ENCODE peak calls at places on chromosomes 12 and 14, in eight cellular contexts. Y is DMS153; V is activated CD4-positive, alpha-beta T cell treated with anti-CD3 and anti-CD28 coated beads, Interleukin-2, amount 50 U/mL, for 1 hour; L is upper lobe of left lung; X is ascending aorta; F is WTC11; Z is D341Med; W is astrocyte of the spinal cord. U is an unnamed sample.

GRCh38 chr12:15648564-15648963 is 140.6 kb downstream of the EPS8 start:
- DNase-seq in W (peak; percentile 40), X (no peak), Y (no peak), V (no peak), L (no peak), F (no peak), Z (no peak), U (no peak)

GRCh38 chr12:8941691-8942478 is 7.6 kb downstream of the M6PR start:
- DNase-seq in Z (no peak), V (no peak), X (no peak), F (no peak), Y (no peak), L (no peak), W (no peak), U (no peak)

GRCh38 chr14:39233680-39234326 is at the start of gene MIA2:
- DNase-seq in W (no peak), Z (no peak), X (no peak), V (no peak), L (no peak), Y (no peak), F (no peak), U (no peak)

GRCh38 chr12:50425859-50426258 is 25.2 kb downstream of the LARP4 start:
- DNase-seq in Y (peak; percentile 56), X (no peak), Z (peak; percentile 13), V (no peak), L (no peak), F (peak; percentile 17), W (no peak), U (no peak)

GRCh38 chr12:59164991-59165718 is 244.9 kb upstream of the LRIG3 start:
- DNase-seq in V (no peak), L (no peak), F (no peak), X (no peak), Y (no peak), Z (no peak), W (peak; percentile 59), U (no peak)

GRCh38 chr14:64986578-64987571 is at the start of gene FNTB:
- DNase-seq in W (peak; percentile 98), X (peak; percentile 95), F (peak; percentile 96), Z (peak; percentile 96), L (peak; percentile 98), Y (peak; percentile 92), V (peak; percentile 87), U (peak; percentile 87)

GRCh38 chr14:59337151-59337611 is 128.0 kb downstream of the GPR135 start:
- DNase-seq in F (no peak), L (peak; percentile 35), V (no peak), X (peak; percentile 89), W (peak; percentile 46), Y (no peak), Z (no peak), U (no peak)

GRCh38 chr14:104195854-104196253 is 57.5 kb downstream of the KIF26A start:
- DNase-seq in L (no peak), X (no peak), Y (no peak), F (no peak), W (no peak), Z (no peak), V (no peak), U (no peak)

GRCh38 chr14:64549805-64550538 is at the start of gene PPP1R36:
- DNase-seq in F (peak; percentile 40), X (no peak), Z (no peak), Y (peak; percentile 59), W (no peak), V (peak; percentile 35), L (peak; percentile 28), U (peak; percentile 39)

GRCh38 chr12:50257226-50258166 is 25.8 kb downstream of the LIMA1 start:
- DNase-seq in W (peak; percentile 52), Y (no peak), L (peak; percentile 26), X (no peak), Z (no peak), F (no peak), V (no peak), U (no peak)

GRCh38 chr12:93025145-93026103 is 96.3 kb upstream of the EEA1 start:
- DNase-seq in X (no peak), Y (peak; percentile 30), Z (peak; percentile 42), F (no peak), W (peak; percentile 76), V (no peak), L (no peak), U (peak; percentile 26)

GRCh38 chr12:89770391-89770790 is 61.8 kb upstream of the ATP2B1 start:
- DNase-seq in L (no peak), F (no peak), Z (no peak), W (peak; percentile 43), V (no peak), X (no peak), Y (no peak), U (no peak)

GRCh38 chr12:93857279-93857894 is 180.2 kb downstream of the CRADD start:
- DNase-seq in V (no peak), L (no peak), X (no peak), W (peak; percentile 13), Z (no peak), F (no peak), Y (no peak), U (no peak)

GRCh38 chr12:79527498-79527897 is 163.3 kb downstream of the PAWR start:
- DNase-seq in Z (no peak), V (no peak), X (no peak), L (no peak), W (peak; percentile 62), F (no peak), Y (no peak), U (no peak)

GRCh38 chr12:62724947-62725447 is 210.0 kb downstream of the PPM1H start:
- DNase-seq in W (peak; percentile 92), F (peak; percentile 32), Z (peak; percentile 51), V (no peak), L (peak; percentile 83), X (peak; percentile 84), Y (no peak), U (no peak)

GRCh38 chr12:84046869-84047268 is 865.7 kb downstream of the SLC6A15 start:
- DNase-seq in Z (no peak), V (no peak), W (no peak), Y (no peak), L (no peak), X (no peak), F (no peak), U (no peak)

GRCh38 chr14:92718659-92719058 is 29.8 kb downstream of the LGMN start:
- DNase-seq in Z (no peak), Y (no peak), F (no peak), L (no peak), X (no peak), V (no peak), W (no peak), U (no peak)

GRCh38 chr12:13805038-13805437 is 176.4 kb downstream of the GRIN2B start:
- DNase-seq in X (no peak), Y (no peak), W (no peak), Z (no peak), V (no peak), F (no peak), L (no peak), U (no peak)

GRCh38 chr12:130707571-130707891 is 8.6 kb downstream of the RIMBP2 start:
- DNase-seq in W (no peak), Z (no peak), V (no peak), X (no peak), F (no peak), L (no peak), Y (no peak), U (no peak)

GRCh38 chr12:115191342-115191741 is 507.4 kb upstream of the TBX3 start:
- DNase-seq in L (no peak), Z (no peak), F (no peak), Y (no peak), X (no peak), W (no peak), V (no peak), U (no peak)

GRCh38 chr12:16197600-16197999 is 79.9 kb downstream of the SLC15A5 start:
- DNase-seq in L (no peak), F (no peak), Y (no peak), X (no peak), Z (no peak), W (no peak), V (no peak), U (no peak)

GRCh38 chr14:103065861-103066260 is 8.5 kb upstream of the CDC42BPB start:
- DNase-seq in W (no peak), V (no peak), X (no peak), Z (no peak), Y (no peak), L (no peak), F (no peak), U (no peak)

GRCh38 chr12:27474344-27474743 is 27.8 kb downstream of the SMCO2 start:
- DNase-seq in W (peak; percentile 87), Z (no peak), L (no peak), V (no peak), Y (no peak), X (no peak), F (no peak), U (no peak)

U was measured in NCI-H774.